ENCODE peak calls at places on chromosomes 4 and X, in eight cellular contexts. H is psoas muscle, S is IMR-90, I is cardiac muscle cell, B is lower lobe of right lung, J is PC-3, Q is prostate gland, N is mucosa of descending colon. G is an unnamed sample. For H3K4me1, the result is how much of the 10 kb centered on the place peaks cover.

GRCh38 chrX:30530591-30530990 is 47.0 kb downstream of the TASL start:
- DNase-seq in J (peak), Q (no peak), H (no peak), S (peak), N (no peak), B (no peak), I (peak), G (no peak)

GRCh38 chr4:45284400-45285085 is 558.2 kb upstream of the GNPDA2 start:
- DNase-seq in Q (no peak), I (no peak), J (no peak), N (no peak), B (peak), H (no peak), S (no peak), G (peak)

GRCh38 chrX:21529771-21530170 is 128.4 kb downstream of the KLHL34 start:
- DNase-seq in N (no peak), H (no peak), I (no peak), B (no peak), S (peak), J (peak), Q (no peak), G (no peak)

GRCh38 chrX:136268051-136269048 is 17.1 kb upstream of the MAP7D3 start:
- DNase-seq in J (peak), B (no peak), S (peak), N (no peak), Q (peak), H (no peak), I (peak), G (no peak)

GRCh38 chr4:166662266-166662843 is 571.9 kb downstream of the SPOCK3 start:
- DNase-seq in Q (no peak), B (no peak), H (no peak), N (no peak), J (no peak), S (no peak), I (no peak), G (no peak)

GRCh38 chr4:8601086-8601485 is 8.5 kb downstream of the CPZ start:
- DNase-seq in J (no peak), N (no peak), B (no peak), Q (no peak), H (no peak), S (no peak), I (no peak), G (no peak)

GRCh38 chr4:147518846-147519767 is 38.2 kb downstream of the EDNRA start:
- DNase-seq in J (peak), B (peak), H (peak), I (peak), Q (peak), N (peak), S (peak), G (no peak)

GRCh38 chr4:101347267-101347556 is at the start of gene PPP3CA:
- DNase-seq in S (no peak), I (no peak), B (peak), N (no peak), H (peak), J (no peak), Q (no peak), G (no peak)

GRCh38 chrX:153416781-153417180 is 5.5 kb downstream of the ZFP92 start:
- DNase-seq in N (no peak), Q (no peak), H (no peak), I (peak), S (no peak), J (no peak), B (no peak), G (no peak)

GRCh38 chr4:97910005-97910404 is 233.3 kb downstream of the STPG2 start:
- DNase-seq in S (no peak), Q (no peak), B (no peak), I (no peak), H (no peak), N (no peak), J (peak), G (no peak)

GRCh38 chrX:12843668-12844279 is 23.1 kb upstream of the TLR7 start:
- DNase-seq in N (no peak), B (no peak), Q (no peak), H (no peak), I (no peak), J (no peak), S (no peak), G (no peak)

GRCh38 chr4:132737344-132737743 is 411.8 kb upstream of the PCDH10 start:
- DNase-seq in I (no peak), S (no peak), J (no peak), H (no peak), Q (no peak), B (no peak), N (no peak), G (no peak)

GRCh38 chrX:71908387-71908786 is 2.3 kb upstream of the NHSL2 start:
- DNase-seq in J (no peak), H (no peak), I (no peak), N (no peak), Q (no peak), B (no peak), S (no peak), G (no peak)

GRCh38 chr4:16537926-16538325 is 311.7 kb upstream of the TAPT1 start:
- DNase-seq in B (peak), S (no peak), I (no peak), N (no peak), Q (no peak), H (no peak), J (no peak), G (no peak)

GRCh38 chr4:51872283-51872997 is 29.5 kb downstream of the DCUN1D4 start:
- DNase-seq in S (no peak), H (no peak), Q (no peak), B (no peak), N (no peak), J (no peak), I (no peak), G (no peak)

GRCh38 chr4:47642985-47643745 is 158.1 kb downstream of the ATP10D start:
- DNase-seq in S (peak), H (no peak), I (peak), B (no peak), J (no peak), Q (no peak), N (no peak), G (no peak)

GRCh38 chrX:56564921-56565861 is 1.8 kb downstream of the UBQLN2 start:
- DNase-seq in I (peak), B (no peak), S (peak), J (no peak), H (no peak), Q (no peak), N (no peak), G (peak)

GRCh38 chrX:56564182-56564885 is 907 bp downstream of the UBQLN2 start:
- DNase-seq in N (peak), Q (peak), I (peak), S (peak), J (peak), B (no peak), H (peak), G (peak)

GRCh38 chrX:56563231-56564116 is at the start of gene UBQLN2:
- DNase-seq in N (peak), B (peak), H (peak), S (peak), Q (peak), J (peak), I (peak), G (peak)
- TF ChIP-seq CTCF in N (no peak), B (no peak), H (no peak), S (peak), Q (no peak), J (peak), I (peak), G (no peak)

GRCh38 chr4:173212379-173212778 is 43.8 kb downstream of the GALNT7 start:
- DNase-seq in H (no peak), I (no peak), J (no peak), N (no peak), B (no peak), S (peak), Q (no peak), G (no peak)

GRCh38 chr4:173205656-173206055 is 37.0 kb downstream of the GALNT7 start:
- DNase-seq in H (no peak), B (no peak), Q (no peak), N (no peak), I (no peak), J (no peak), S (no peak), G (no peak)

GRCh38 chr4:173211222-173211621 is 42.6 kb downstream of the GALNT7 start:
- DNase-seq in J (peak), N (no peak), S (no peak), H (no peak), B (no peak), I (no peak), Q (no peak), G (no peak)

GRCh38 chr4:173211838-173212237 is 43.2 kb downstream of the GALNT7 start:
- DNase-seq in I (peak), Q (peak), B (no peak), N (no peak), H (no peak), J (peak), S (peak), G (no peak)

DNA sequence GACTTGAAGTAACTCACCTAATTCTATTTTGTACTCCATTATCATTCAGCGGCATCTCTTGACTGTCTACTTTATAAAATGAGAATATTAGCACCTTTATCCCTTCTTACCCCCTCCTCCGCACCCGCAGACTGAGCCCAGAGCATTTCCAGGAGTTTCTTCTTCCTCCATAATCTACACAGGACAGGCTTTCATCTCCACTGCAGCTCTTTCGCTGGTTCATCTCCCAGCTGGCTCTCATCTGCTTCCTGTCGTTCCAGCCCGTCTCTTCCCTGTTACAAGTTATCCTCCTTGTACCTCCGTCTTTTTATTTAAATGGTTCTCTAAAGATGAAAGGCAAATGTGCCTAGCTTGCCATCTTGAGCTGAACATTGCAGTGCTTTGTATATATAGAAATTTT is 39.8 kb downstream of the GALNT7 start:
- DNase-seq in Q (no peak), B (no peak), I (no peak), S (no peak), H (no peak), J (no peak), N (no peak), G (no peak)
- H3K4me1 ChIP-seq in Q (under half), B (under half), I (under half), S (under half), H (under half), J (under half), N (under half), G (under half)

DNA sequence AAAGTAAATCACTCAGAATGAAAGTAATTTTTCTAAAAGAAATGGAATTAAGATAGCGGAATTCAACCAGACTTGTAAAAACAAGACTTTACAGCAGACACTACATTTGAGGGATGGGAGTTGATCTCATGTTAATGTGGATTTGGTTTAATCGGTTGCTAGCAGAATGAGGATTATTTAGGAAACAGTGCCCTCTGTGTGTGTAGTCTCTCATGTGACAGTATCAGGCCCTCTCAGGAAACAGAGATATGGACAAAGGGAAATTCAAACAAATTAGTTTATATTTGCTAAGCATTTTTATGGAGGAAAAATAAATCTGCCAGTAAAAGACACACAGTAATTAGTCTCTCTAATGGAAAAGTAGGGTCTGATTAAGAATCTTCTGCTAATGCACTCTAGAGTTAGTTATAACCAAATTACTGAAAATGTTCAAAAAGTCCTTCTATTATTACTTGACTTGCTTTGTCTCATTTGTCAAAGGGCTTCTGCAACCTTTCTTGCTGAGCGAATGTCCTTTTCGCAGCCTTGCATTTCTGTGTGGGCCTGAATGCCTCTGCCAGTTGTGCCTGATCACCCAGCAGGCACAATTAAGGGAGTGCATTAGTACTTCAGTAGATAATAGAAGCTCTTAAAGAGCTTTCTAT is 1282.3 kb upstream of the TENM3 start:
- DNase-seq in B (no peak), N (no peak), Q (no peak), H (no peak), J (no peak), S (no peak), I (no peak), G (no peak)
- TF ChIP-seq CTCF in B (no peak), N (no peak), Q (no peak), H (no peak), J (no peak), S (peak), I (no peak), G (no peak)

GRCh38 chr4:183960021-183960420 is 54.9 kb downstream of the STOX2 start:
- DNase-seq in J (peak), Q (peak), H (peak), S (peak), I (peak), N (peak), B (no peak), G (no peak)
- H3K4me1 ChIP-seq in J (under half), Q (under half), H (under half), S (under half), I (under half), N (under half), B (under half), G (under half)

DNA sequence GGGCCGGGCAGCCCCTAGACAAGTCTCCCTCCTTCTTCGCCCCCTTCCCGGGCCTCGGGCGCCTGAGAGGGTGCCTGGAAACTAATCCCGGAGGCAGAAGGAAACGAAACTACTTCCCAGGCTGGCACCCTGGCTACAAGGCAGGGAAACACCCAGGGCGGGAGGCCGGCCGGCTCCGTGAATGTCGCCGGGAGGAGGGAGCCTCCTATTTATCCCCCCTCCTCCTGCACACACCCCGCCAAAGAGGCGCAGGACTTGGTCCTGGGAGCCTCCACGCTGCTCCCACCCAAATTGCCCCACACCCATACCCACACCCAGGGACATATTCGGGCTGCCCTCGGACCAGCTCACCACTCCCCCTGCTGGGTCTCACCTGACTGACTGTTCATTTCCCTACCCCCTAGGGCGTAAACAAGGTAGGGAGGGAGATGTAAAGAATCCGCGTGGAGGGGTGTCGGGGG is at the start of gene BTC:
- DNase-seq in Q (peak), B (peak), J (peak), N (peak), S (no peak), H (peak), I (peak), G (no peak)
- TF ChIP-seq CTCF in Q (peak), B (peak), J (peak), N (peak), S (peak), H (no peak), I (peak), G (no peak)

G was measured in spleen.